ENCODE peak calls at places on chromosomes 7 and 10, in eight cellular contexts. Z is IMR-90, K is HepG2, N is A549, R is SK-N-SH, Y is K562, P is GM12878, L is H1. J is an unnamed sample.

GRCh38 chr7:102085223-102085772 is 201.4 kb upstream of the SH2B2 start:
- DNase-seq in K (no peak), P (no peak), Z (no peak), N (no peak), Y (peak), L (no peak), R (no peak), J (no peak)

GRCh38 chr7:116530107-116530820 is 5.4 kb downstream of the CAV1 start:
- DNase-seq in R (no peak), N (no peak), L (no peak), Z (no peak), K (no peak), P (no peak), Y (no peak), J (no peak)

GRCh38 chr7:131741446-131741845 is 185.0 kb upstream of the PODXL start:
- DNase-seq in Z (no peak), R (no peak), Y (no peak), P (no peak), N (no peak), L (no peak), K (no peak), J (no peak)

GRCh38 chr7:39950473-39951155 is 558 bp downstream of the CDK13 start:
- DNase-seq in L (no peak), N (no peak), Z (peak), R (peak), K (no peak), P (no peak), Y (peak), J (peak)

GRCh38 chr7:82375068-82375467 is 68.5 kb downstream of the CACNA2D1 start:
- DNase-seq in Z (no peak), L (no peak), K (no peak), N (no peak), Y (no peak), P (no peak), R (no peak), J (no peak)

GRCh38 chr10:101085846-101086245 is 24.1 kb downstream of the KAZALD1 start:
- DNase-seq in Z (no peak), Y (no peak), P (no peak), N (no peak), L (no peak), R (no peak), K (no peak), J (no peak)

GRCh38 chr7:112619343-112619742 is 138.6 kb downstream of the LSMEM1 start:
- DNase-seq in Y (peak), N (no peak), P (no peak), K (no peak), L (no peak), Z (no peak), R (no peak), J (no peak)

GRCh38 chr7:130500910-130501309 is 9.0 kb downstream of the MEST start:
- DNase-seq in L (no peak), K (no peak), R (no peak), P (no peak), Y (no peak), Z (no peak), N (no peak), J (no peak)

GRCh38 chr7:128030999-128031681 is at the start of gene LRRC4:
- DNase-seq in R (peak), L (no peak), Y (no peak), P (no peak), K (no peak), Z (peak), N (no peak), J (peak)

GRCh38 chr7:100614308-100614861 is 2.0 kb downstream of the MOSPD3 start:
- DNase-seq in Y (no peak), Z (no peak), L (no peak), P (no peak), N (no peak), R (no peak), K (no peak), J (no peak)

GRCh38 chr7:7529328-7529727 is 6.3 kb downstream of the COL28A1 start:
- DNase-seq in K (no peak), L (no peak), Z (no peak), Y (no peak), N (peak), R (no peak), P (no peak), J (no peak)

GRCh38 chr10:119418401-119418800 is 124.1 kb downstream of the RGS10 start:
- DNase-seq in L (no peak), P (no peak), N (no peak), Y (peak), Z (no peak), R (no peak), K (no peak), J (no peak)

GRCh38 chr7:21867816-21868646 is 77.7 kb downstream of the CDCA7L start:
- DNase-seq in L (no peak), Y (no peak), Z (no peak), R (no peak), K (no peak), P (no peak), N (no peak), J (no peak)

DNA sequence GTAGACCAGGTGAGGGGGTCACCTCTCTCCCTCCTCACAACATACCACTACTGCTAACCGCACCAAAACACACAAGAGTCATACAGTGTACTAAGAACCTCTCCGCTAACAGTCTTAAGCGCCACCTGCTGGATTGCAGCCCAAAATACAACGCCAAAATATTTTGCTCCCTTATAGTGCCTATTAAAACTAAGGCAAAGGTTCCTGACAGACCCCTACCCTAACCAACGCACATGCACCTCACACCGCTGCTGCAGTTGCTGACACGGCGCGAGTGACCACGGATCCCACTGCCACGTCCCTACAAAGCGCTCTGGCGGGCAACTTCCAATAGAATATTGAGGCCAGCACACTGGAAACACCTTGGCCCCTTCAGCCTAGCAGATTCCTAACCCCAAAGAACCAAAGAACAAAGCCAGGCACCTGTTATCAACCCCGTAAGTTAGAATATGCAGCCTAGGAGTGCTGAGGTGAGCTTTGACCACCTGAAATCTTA is 563.6 kb upstream of the SEMA3D start:
- DNase-seq in N (peak), Z (peak), P (no peak), K (peak), L (peak), Y (peak), R (peak), J (peak)
- TF ChIP-seq USF2 in N (no peak), Z (no peak), P (no peak), K (no peak), L (no peak), Y (no peak), R (no peak), J (no peak)

DNA sequence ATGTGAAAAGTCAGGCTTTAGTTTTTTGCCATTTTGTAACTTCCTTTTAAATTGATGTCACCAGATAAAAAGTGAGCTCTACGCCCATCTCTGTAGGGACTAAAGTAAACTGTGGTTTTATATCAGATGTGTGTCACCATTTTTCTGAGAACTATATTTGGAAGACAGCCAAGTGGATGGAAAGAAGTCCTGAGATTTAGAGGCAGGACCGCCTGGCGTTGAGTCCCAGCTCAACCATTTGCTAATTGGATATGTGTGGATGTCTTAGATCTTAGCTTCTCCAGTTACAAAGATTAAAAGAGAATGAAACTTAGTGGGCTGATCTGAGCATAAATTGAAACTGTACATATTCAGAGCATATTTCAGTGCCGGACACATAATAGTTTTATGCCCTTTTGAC is 691.6 kb upstream of the CELF2 start:
- DNase-seq in Z (peak), P (no peak), N (no peak), L (no peak), Y (no peak), R (no peak), K (no peak), J (no peak)
- TF ChIP-seq USF2 in Z (no peak), P (no peak), N (no peak), L (no peak), Y (no peak), R (no peak), K (no peak), J (no peak)

DNA sequence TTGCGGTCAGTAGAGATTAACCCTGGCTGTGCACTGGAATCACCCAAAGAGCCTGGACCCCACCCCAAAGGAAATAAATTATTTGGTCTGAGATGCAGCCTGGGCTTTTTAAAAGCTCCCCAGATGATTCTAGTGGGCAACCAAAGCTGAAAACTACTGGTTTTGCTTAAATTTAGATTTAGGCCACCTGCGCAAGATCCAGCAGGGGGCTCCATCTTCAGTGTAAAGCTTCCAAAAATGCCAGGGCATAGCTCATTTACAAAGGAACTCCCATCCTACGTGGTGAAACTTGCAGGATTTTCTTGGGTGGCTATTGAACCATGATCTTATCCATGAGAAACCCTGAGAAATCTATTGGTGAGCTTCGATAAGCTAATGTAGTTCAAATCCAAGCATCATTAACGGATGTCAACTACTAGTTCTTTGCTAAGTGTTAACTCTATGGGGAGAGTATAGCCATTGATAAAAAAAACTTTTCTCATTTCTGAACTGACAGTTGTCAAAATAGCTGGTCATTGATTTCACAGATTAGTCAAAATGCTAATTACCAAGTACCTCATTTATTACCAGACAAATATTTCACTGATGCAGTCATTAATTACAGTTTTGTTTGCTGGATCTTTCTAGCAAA is 315.3 kb downstream of the LHFPL3 start:
- DNase-seq in P (no peak), Z (no peak), N (peak), K (peak), R (peak), L (peak), Y (peak), J (peak)
- TF ChIP-seq USF2 in P (no peak), Z (no peak), N (no peak), K (no peak), R (no peak), L (no peak), Y (no peak), J (no peak)

GRCh38 chr10:3412646-3413045 is 240.1 kb upstream of the PITRM1 start:
- DNase-seq in L (no peak), R (no peak), Z (no peak), P (no peak), N (no peak), Y (no peak), K (no peak), J (no peak)

GRCh38 chr10:3415878-3416605 is 243.5 kb upstream of the PITRM1 start:
- DNase-seq in P (no peak), R (no peak), L (no peak), Y (no peak), Z (no peak), K (no peak), N (no peak), J (no peak)

GRCh38 chr10:3413937-3414710 is 241.5 kb upstream of the PITRM1 start:
- DNase-seq in K (no peak), Z (no peak), Y (no peak), N (no peak), R (no peak), L (no peak), P (no peak), J (no peak)

GRCh38 chr10:3417096-3417495 is 244.5 kb upstream of the PITRM1 start:
- DNase-seq in L (no peak), R (no peak), Z (no peak), P (no peak), Y (no peak), K (no peak), N (no peak), J (no peak)

DNA sequence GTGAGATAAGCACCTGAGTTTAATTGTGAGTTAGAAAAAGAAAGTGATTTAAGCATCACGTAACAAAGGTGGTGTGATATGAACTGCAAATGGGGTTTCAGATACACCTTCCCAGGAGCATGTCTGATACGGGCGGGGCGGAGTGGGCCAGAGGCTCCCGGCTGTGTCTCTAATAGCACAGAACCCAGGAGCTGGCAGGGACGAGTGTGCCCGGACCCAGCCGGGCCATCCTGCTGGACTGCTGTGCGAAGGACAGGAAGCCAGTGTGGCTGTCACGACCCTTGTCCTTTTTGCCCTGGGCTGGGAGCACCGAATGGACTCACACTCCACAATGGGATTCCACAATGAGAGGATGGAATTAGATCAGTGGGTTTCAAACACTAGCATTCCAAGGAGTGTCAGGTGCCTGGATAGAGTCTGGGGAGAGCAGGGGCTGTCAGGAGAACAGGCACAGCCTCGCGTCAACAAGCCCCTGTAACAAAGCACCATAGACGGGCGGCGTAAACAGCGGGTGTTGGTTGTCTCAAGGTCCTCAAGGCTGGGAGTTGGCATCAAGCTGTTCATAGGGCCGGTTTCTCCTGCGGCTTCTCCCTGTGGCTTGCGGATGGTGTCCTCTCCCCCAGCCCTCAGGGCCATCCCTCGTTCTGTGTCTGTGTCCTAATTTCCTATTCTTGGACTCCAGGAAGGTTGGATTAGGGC is 242.6 kb upstream of the PITRM1 start:
- DNase-seq in P (no peak), R (no peak), Y (no peak), N (no peak), L (no peak), Z (no peak), K (no peak), J (no peak)
- TF ChIP-seq USF2 in P (no peak), R (no peak), Y (no peak), N (no peak), L (no peak), Z (no peak), K (no peak), J (no peak)

DNA sequence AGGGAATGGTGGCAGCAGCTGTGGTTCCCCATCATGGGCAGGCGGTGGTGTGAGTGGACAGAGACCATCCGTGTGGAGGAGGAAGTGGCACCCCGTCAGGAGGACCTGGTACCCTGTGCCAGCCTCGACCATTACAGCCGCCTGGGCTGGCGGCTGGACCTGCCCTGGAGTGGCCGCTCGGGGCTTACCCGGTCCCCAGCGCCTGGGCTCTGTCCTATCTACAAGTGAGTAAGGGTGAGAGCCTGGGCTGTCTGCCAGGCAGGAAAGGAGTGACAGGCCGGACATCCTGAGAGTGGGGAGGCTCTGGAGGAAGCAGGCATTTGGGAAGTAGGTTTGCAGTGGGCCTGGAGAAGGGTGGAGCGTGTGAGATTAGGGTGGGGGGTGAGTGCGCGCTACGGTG is 2.9 kb upstream of the ZNF467 start:
- DNase-seq in N (no peak), R (peak), Z (peak), P (no peak), L (no peak), Y (peak), K (no peak), J (no peak)
- TF ChIP-seq USF2 in N (no peak), R (no peak), Z (no peak), P (no peak), L (no peak), Y (no peak), K (no peak), J (no peak)

GRCh38 chr7:107939472-107940145 is 48.6 kb downstream of the DLD start:
- DNase-seq in K (no peak), P (no peak), R (no peak), N (no peak), L (no peak), Z (peak), Y (no peak), J (no peak)
- TF ChIP-seq USF2 in K (no peak), P (no peak), R (no peak), N (no peak), L (no peak), Z (no peak), Y (no peak), J (no peak)

GRCh38 chr7:13880789-13881188 is 108.7 kb downstream of the ETV1 start:
- DNase-seq in N (no peak), P (no peak), R (no peak), Y (no peak), L (no peak), Z (peak), K (no peak), J (no peak)
- TF ChIP-seq USF2 in N (no peak), P (no peak), R (no peak), Y (no peak), L (no peak), Z (no peak), K (no peak), J (no peak)

GRCh38 chr10:43955002-43955596 is 306.4 kb upstream of the ZNF32 start:
- DNase-seq in K (no peak), L (no peak), N (no peak), Y (no peak), R (no peak), P (no peak), Z (no peak), J (no peak)
- TF ChIP-seq USF2 in K (no peak), L (no peak), N (no peak), Y (no peak), R (no peak), P (no peak), Z (no peak), J (no peak)

J was measured in WTC11.